ENCODE peak calls at places on chromosome X, in seven cellular contexts. H is endothelial cell of umbilical vein, I is sigmoid colon, Y is K562, K is GM12878, A is upper lobe of left lung, U is transverse colon. J is an unnamed sample.

GRCh38 chrX:40922307-40922706 is 162.9 kb upstream of the USP9X start:
- DNase-seq in Y (peak), I (no peak), K (no peak), U (no peak), H (peak), A (no peak), J (no peak)

GRCh38 chrX:118216488-118216887 is 99.9 kb upstream of the KLHL13 start:
- DNase-seq in Y (no peak), A (no peak), I (no peak), U (peak), H (no peak), K (no peak), J (no peak)

GRCh38 chrX:1215123-1215823 is 2.8 kb upstream of the CRLF2 start:
- DNase-seq in U (no peak), H (no peak), K (no peak), Y (no peak), A (no peak), I (peak), J (no peak)

GRCh38 chrX:30973784-30974427 is 84.9 kb upstream of the TAB3 start:
- DNase-seq in A (no peak), U (no peak), K (no peak), H (no peak), I (no peak), Y (peak), J (no peak)

GRCh38 chrX:135454816-135455215 is 33.1 kb downstream of the SMIM10L2A start:
- DNase-seq in U (no peak), Y (no peak), A (no peak), H (peak), K (no peak), I (no peak), J (no peak)

GRCh38 chrX:124033821-124034220 is 72.3 kb downstream of the STAG2 start:
- DNase-seq in U (no peak), H (no peak), A (no peak), Y (no peak), I (no peak), K (no peak), J (no peak)

GRCh38 chrX:154775611-154776349 is 13.1 kb downstream of the DKC1 start:
- DNase-seq in Y (no peak), I (no peak), A (no peak), U (no peak), K (no peak), H (no peak), J (no peak)

GRCh38 chrX:106247162-106247561 is 79.1 kb downstream of the PWWP3B start:
- DNase-seq in I (no peak), Y (no peak), K (no peak), U (no peak), A (no peak), H (no peak), J (no peak)

DNA sequence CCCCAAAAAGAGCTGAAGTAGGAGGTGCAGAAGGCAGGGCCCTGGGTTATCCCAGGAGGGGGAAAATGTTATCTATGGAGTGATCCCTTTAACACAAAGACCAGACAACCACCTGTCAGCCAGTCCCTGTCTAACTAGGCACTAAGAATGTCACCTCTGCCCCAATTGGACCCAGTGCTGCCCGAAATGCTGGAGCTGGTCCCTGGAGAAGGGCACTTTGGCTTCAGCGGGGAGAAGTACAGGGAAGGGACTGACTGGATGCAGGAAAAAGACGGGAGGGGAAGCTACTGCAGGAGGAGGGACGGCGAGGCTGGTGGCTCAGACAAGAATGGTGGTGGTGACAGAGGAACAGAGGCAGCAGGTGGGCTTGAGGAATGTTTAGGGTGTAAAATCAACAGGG is 17.3 kb downstream of the PHKA2 start:
- DNase-seq in Y (no peak), U (no peak), K (no peak), I (no peak), H (no peak), A (no peak), J (no peak)
- H3K27ac ChIP-seq in Y (no peak), U (no peak), K (no peak), I (no peak), H (no peak), A (no peak), J (no peak)

GRCh38 chrX:133859860-133860259 is 125.5 kb downstream of the GPC3 start:
- DNase-seq in Y (no peak), K (no peak), H (no peak), A (no peak), I (no peak), U (no peak), J (no peak)

GRCh38 chrX:133856819-133857218 is 128.6 kb downstream of the GPC3 start:
- DNase-seq in H (no peak), Y (no peak), K (no peak), A (no peak), U (no peak), I (no peak), J (no peak)

GRCh38 chrX:133857648-133858269 is 127.6 kb downstream of the GPC3 start:
- DNase-seq in H (no peak), Y (no peak), K (no peak), U (no peak), I (no peak), A (no peak), J (no peak)

DNA sequence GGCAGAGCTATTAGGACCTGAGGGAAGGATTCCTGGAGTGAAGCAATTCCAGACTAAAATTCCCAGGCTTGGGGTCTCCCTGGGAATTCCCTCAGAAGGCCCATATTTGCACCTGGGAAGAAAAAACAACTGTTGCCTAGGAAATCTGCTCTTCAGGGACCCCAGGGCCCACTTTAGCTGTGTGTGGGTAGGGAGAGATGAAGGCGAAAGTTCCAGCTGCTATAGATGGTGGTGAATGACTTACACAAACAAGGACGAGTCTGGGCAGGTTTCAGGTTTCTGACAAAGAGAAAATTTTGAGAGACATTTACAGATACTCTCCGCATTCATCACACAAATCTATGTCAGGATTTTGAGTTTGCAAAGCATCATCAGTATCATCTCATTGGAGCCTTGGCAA is 126.1 kb downstream of the GPC3 start:
- DNase-seq in Y (no peak), U (no peak), K (no peak), A (no peak), I (no peak), H (no peak), J (no peak)
- TF ChIP-seq POLR2AphosphoS5 in Y (no peak), U (no peak), K (no peak), A (no peak), I (no peak), H (no peak), J (no peak)

GRCh38 chrX:49155900-49156837 is 6.4 kb upstream of the MAGIX start:
- DNase-seq in A (peak), K (no peak), U (peak), H (peak), Y (peak), I (peak), J (peak)
- TF ChIP-seq POLR2A in A (peak), K (peak), U (peak), H (no peak), Y (peak), I (no peak), J (no peak)

DNA sequence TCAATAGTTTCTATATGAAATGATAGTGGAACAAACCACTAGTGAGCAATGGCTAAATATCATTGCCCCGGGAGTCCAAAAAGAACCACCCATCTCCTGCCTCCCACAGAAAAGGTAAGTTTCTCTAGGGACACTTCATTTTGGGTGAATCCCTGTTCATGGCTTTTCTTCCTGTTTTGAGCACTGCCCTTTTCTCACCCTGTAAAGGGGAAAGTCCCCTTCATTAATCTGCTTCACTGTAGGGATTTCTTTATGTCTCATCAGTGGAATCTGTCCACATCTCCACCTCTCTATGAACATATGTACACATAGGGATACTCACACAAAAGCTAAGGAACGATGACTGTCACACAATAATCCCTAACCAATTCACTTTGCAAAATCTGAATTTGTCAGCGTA is 28.6 kb downstream of the MAGED4 start:
- DNase-seq in U (no peak), H (no peak), Y (no peak), A (no peak), K (no peak), I (no peak), J (no peak)
- H3K27ac ChIP-seq in U (no peak), H (no peak), Y (no peak), A (no peak), K (no peak), I (no peak), J (no peak)

DNA sequence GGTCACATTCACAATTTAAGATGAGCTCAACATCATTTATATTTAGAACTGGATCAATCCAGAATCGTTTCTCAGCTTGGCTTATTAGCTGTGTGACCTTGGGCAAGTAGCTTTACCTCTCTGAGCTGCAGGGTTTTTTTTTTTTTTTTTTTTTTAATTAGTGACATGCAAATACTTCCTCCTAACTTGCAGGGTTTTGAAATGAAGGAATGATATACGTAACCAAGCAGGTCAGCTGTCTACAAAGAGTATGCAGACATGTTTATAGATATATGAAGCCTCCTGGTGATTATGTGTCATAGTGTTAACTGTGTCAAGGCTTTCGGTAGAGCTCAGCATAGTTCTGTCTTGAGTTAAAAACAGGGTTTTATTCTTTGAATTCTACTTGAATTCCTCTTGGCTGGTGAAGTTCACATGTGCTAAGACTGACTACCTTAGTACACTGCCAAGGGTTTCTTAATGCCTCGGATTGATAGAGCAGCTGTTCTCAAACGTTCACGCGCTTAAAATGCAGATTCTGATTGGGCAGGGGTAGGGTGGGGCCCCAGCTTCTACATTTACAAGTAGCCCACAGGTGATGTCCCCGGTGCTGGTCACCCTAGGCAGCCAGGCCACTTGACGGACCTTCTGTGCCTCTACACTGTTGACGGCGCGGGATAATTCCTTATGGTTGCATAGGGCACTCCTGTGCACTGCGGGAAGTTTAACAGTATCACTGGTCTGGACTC is 645 bp upstream of the STS start:
- DNase-seq in I (peak), Y (peak), U (peak), H (no peak), K (no peak), A (no peak), J (no peak)
- TF ChIP-seq POLR2AphosphoS5 in I (no peak), Y (no peak), U (no peak), H (no peak), K (no peak), A (no peak), J (no peak)

GRCh38 chrX:109732780-109733657 is at the start of gene ACSL4:
- DNase-seq in K (no peak), A (peak), H (peak), I (peak), Y (peak), U (peak), J (peak)
- TF ChIP-seq POLR2A in K (peak), A (peak), H (peak), I (peak), Y (peak), U (peak), J (peak)

GRCh38 chrX:69211701-69212100 is 46.4 kb upstream of the PJA1 start:
- DNase-seq in I (no peak), Y (no peak), H (no peak), U (no peak), K (no peak), A (no peak), J (no peak)
- H3K27ac ChIP-seq in I (no peak), Y (no peak), H (no peak), U (no peak), K (no peak), A (no peak), J (no peak)

DNA sequence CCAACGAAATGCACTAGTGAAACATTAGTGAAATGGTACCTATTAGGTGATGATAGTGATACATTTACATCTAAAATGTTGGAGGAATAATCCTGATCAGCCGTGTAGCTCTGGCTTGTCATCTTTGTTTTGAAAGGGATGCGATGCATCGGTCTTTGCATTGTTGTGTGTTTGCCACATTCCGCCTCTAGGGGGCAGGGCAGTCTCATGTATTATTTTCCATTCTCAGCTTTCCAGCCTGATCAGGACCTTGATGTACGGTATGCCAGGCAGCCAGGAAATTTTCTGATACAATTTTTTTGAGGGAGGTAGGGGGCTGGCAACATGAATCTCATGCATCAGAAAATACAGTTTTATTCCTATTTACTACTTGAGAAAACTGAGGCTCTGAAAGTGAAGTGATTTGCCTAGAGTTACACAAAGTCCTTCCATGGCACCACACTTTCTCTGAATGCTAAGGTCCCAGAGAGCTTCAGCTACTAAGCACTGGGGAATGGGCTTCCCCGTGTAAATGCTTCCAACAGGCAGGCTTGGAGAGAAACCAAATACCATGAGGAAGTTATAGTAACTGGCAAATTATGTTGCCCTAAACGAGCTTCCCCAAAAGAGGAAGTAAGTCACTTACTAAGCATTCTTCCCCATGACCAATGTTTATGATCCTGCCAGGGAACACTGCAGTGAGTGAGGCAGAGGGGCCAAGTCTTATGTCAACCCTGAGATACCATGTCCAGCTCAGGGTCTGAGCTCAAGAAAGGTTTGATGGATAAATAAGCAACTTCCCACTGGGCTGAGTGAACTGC is 31.8 kb upstream of the IQSEC2 start:
- DNase-seq in A (no peak), Y (peak), I (peak), H (peak), K (peak), U (peak), J (no peak)
- TF ChIP-seq POLR2AphosphoS5 in A (no peak), Y (no peak), I (no peak), H (no peak), K (no peak), U (no peak), J (no peak)

GRCh38 chrX:51747671-51748070 is 4.4 kb downstream of the GSPT2 start:
- DNase-seq in U (no peak), I (no peak), Y (no peak), H (no peak), A (no peak), K (no peak), J (no peak)

GRCh38 chrX:51742586-51742985 is 656 bp upstream of the GSPT2 start:
- DNase-seq in U (no peak), A (no peak), H (no peak), K (no peak), Y (no peak), I (no peak), J (no peak)

GRCh38 chrX:51743179-51743957 is at the start of gene GSPT2:
- DNase-seq in K (peak), I (peak), Y (peak), U (peak), A (peak), H (peak), J (no peak)
- TF ChIP-seq POLR2A in K (peak), I (no peak), Y (peak), U (peak), A (no peak), H (peak), J (no peak)

DNA sequence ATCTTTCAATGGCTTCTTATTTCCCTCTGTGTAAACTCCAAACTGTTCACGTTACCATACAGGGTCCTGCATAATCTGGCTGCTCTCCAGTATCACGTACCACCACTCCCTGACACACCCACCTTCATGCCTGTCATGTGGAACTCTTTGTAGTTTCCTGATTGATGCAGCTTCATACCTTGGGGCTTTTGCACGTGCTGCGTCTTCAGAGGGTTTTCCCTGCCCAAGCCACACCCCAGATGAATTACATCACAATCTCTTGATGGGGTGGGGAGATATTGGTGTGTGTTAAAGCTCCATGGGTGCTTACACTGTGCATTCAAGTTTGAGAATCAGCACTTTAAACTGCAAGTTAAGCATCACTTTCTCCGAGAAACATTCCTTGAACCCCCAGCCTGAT is 101.9 kb downstream of the CT47B1 start:
- DNase-seq in H (no peak), A (no peak), I (no peak), K (no peak), U (no peak), Y (no peak), J (no peak)
- H3K27ac ChIP-seq in H (no peak), A (no peak), I (no peak), K (no peak), U (no peak), Y (no peak), J (no peak)

J was measured in esophagus muscularis mucosa.